ENCODE peak calls at places on chromosomes 12 and 14, in seven cellular contexts. Q, X, J, P, C, G and B are unnamed samples.

GRCh38 chr12:118061876-118062791 is 1.2 kb upstream of the WSB2 start:
- DNase-seq in Q (peak), X (peak), J (peak), P (no peak), C (peak), G (peak), B (no peak)

GRCh38 chr14:75138492-75138891 is 11.6 kb upstream of the NEK9 start:
- DNase-seq in Q (no peak), X (no peak), J (no peak), P (no peak), C (no peak), G (no peak), B (no peak)

GRCh38 chr12:52945389-52946232 is 3.3 kb upstream of the KRT18 start:
- DNase-seq in Q (no peak), X (no peak), J (no peak), P (no peak), C (no peak), G (no peak), B (no peak)

GRCh38 chr14:94355191-94355794 is 32.2 kb upstream of the SERPINA6 start:
- DNase-seq in Q (no peak), X (no peak), J (peak), P (peak), C (peak), G (no peak), B (peak)

GRCh38 chr12:77189463-77189862 is 124.1 kb upstream of the E2F7 start:
- DNase-seq in Q (no peak), X (no peak), J (no peak), P (no peak), C (no peak), G (no peak), B (no peak)

GRCh38 chr14:57136669-57137068 is 132.0 kb downstream of the EXOC5 start:
- DNase-seq in Q (no peak), X (no peak), J (no peak), P (peak), C (peak), G (no peak), B (no peak)

GRCh38 chr12:116436561-116437249 is 122.5 kb upstream of the MAP1LC3B2 start:
- DNase-seq in Q (no peak), X (no peak), J (no peak), P (no peak), C (no peak), G (no peak), B (no peak)

GRCh38 chr14:52363001-52363704 is 49.0 kb downstream of the PTGER2 start:
- DNase-seq in Q (no peak), X (no peak), J (no peak), P (no peak), C (no peak), G (no peak), B (no peak)

GRCh38 chr12:124474709-124475108 is 92.7 kb downstream of the NCOR2 start:
- DNase-seq in Q (no peak), X (no peak), J (no peak), P (peak), C (peak), G (no peak), B (no peak)

GRCh38 chr12:94561943-94562411 is 88.4 kb downstream of the TMCC3 start:
- DNase-seq in Q (no peak), X (peak), J (no peak), P (peak), C (peak), G (no peak), B (no peak)

GRCh38 chr12:57047981-57048380 is 1.9 kb downstream of the MYO1A start:
- DNase-seq in Q (no peak), X (no peak), J (no peak), P (no peak), C (no peak), G (no peak), B (no peak)

GRCh38 chr12:94620611-94621010 is 29.7 kb downstream of the TMCC3 start:
- DNase-seq in Q (no peak), X (no peak), J (no peak), P (no peak), C (no peak), G (no peak), B (no peak)

GRCh38 chr14:80271389-80271788 is 60.1 kb upstream of the DIO2 start:
- DNase-seq in Q (no peak), X (no peak), J (no peak), P (no peak), C (no peak), G (no peak), B (no peak)

GRCh38 chr14:22159968-22160367 is 429.1 kb downstream of the DAD1 start:
- DNase-seq in Q (no peak), X (no peak), J (no peak), P (no peak), C (no peak), G (peak), B (no peak)

GRCh38 chr12:93676408-93677194 is 574 bp upstream of the CRADD start:
- DNase-seq in Q (no peak), X (no peak), J (no peak), P (no peak), C (no peak), G (no peak), B (no peak)

GRCh38 chr14:86604546-86604945 is 1074.6 kb downstream of the FLRT2 start:
- DNase-seq in Q (no peak), X (no peak), J (no peak), P (no peak), C (no peak), G (no peak), B (no peak)

GRCh38 chr14:33679461-33680225 is 271.2 kb downstream of the EGLN3 start:
- DNase-seq in Q (no peak), X (no peak), J (no peak), P (no peak), C (no peak), G (no peak), B (no peak)

GRCh38 chr12:131112016-131112415 is 158.3 kb downstream of the ADGRD1 start:
- DNase-seq in Q (no peak), X (no peak), J (no peak), P (no peak), C (no peak), G (no peak), B (no peak)

GRCh38 chr14:71399057-71399487 is 491.8 kb downstream of the PCNX1 start:
- DNase-seq in Q (no peak), X (no peak), J (no peak), P (no peak), C (no peak), G (no peak), B (no peak)

GRCh38 chr14:36227802-36228201 is 51.3 kb upstream of the PTCSC3 start:
- DNase-seq in Q (no peak), X (no peak), J (no peak), P (no peak), C (no peak), G (no peak), B (no peak)

GRCh38 chr14:96727076-96727475 is 70.1 kb upstream of the VRK1 start:
- DNase-seq in Q (no peak), X (no peak), J (no peak), P (no peak), C (no peak), G (no peak), B (no peak)

GRCh38 chr12:108614041-108614440 is 16.2 kb upstream of the TMEM119 start:
- DNase-seq in Q (no peak), X (no peak), J (no peak), P (no peak), C (no peak), G (no peak), B (no peak)

GRCh38 chr14:24481622-24482324 is 26.3 kb downstream of the CMA1 start:
- DNase-seq in Q (peak), X (no peak), J (no peak), P (no peak), C (no peak), G (peak), B (no peak)

GRCh38 chr14:23464700-23465099 is 4.8 kb upstream of the NGDN start:
- DNase-seq in Q (no peak), X (no peak), J (no peak), P (no peak), C (no peak), G (no peak), B (no peak)

GRCh38 chr14:72594099-72594901 is 299.6 kb downstream of the DPF3 start:
- DNase-seq in Q (peak), X (no peak), J (peak), P (no peak), C (no peak), G (peak), B (no peak)

GRCh38 chr14:54173782-54174181 is 217.2 kb upstream of the BMP4 start:
- DNase-seq in Q (no peak), X (no peak), J (no peak), P (no peak), C (no peak), G (no peak), B (no peak)